ENCODE peak calls at places on chromosomes 4 and X, in eight cellular contexts. C, L, X, W, D, Y, J and N are unnamed samples.
A peak's percentile ranks its signal among the peaks of the same experiment; 100 is the strongest.

GRCh38 chr4:149293233-149293632 is 522.4 kb downstream of the IQCM start:
- DNase-seq in C (no peak), L (peak; percentile 27), X (no peak), W (no peak), D (no peak), Y (no peak), J (no peak), N (no peak)

GRCh38 chrX:124925681-124926080 is 394.0 kb upstream of the TEX13C start:
- DNase-seq in C (no peak), L (no peak), X (no peak), W (no peak), D (no peak), Y (no peak), J (no peak), N (no peak)

GRCh38 chrX:123422875-123423274 is 238.8 kb downstream of the GRIA3 start:
- DNase-seq in C (no peak), L (peak; percentile 32), X (peak; percentile 37), W (peak; percentile 63), D (peak; percentile 22), Y (no peak), J (peak; percentile 8), N (peak; percentile 13)

GRCh38 chrX:130110379-130111219 is at the start of gene ELF4:
- DNase-seq in C (peak; percentile 70), L (peak; percentile 50), X (no peak), W (peak; percentile 71), D (peak; percentile 68), Y (peak; percentile 66), J (no peak), N (peak; percentile 37)

GRCh38 chrX:108734426-108734825 is 1.9 kb downstream of the IRS4 start:
- DNase-seq in C (no peak), L (no peak), X (no peak), W (no peak), D (no peak), Y (no peak), J (no peak), N (no peak)

GRCh38 chr4:120843840-120844527 is 78.5 kb downstream of the PRDM5 start:
- DNase-seq in C (no peak), L (no peak), X (no peak), W (no peak), D (peak; percentile 50), Y (no peak), J (no peak), N (no peak)

GRCh38 chrX:110180176-110180927 is 137.5 kb downstream of the AMMECR1 start:
- DNase-seq in C (no peak), L (peak; percentile 89), X (peak; percentile 62), W (no peak), D (no peak), Y (no peak), J (no peak), N (peak; percentile 84)

GRCh38 chrX:21438792-21439191 is 64.6 kb downstream of the CNKSR2 start:
- DNase-seq in C (no peak), L (no peak), X (no peak), W (no peak), D (no peak), Y (no peak), J (no peak), N (no peak)

GRCh38 chr4:1300466-1301455 is 11.1 kb downstream of the MAEA start:
- DNase-seq in C (peak; percentile 79), L (peak; percentile 61), X (peak; percentile 54), W (no peak), D (peak; percentile 81), Y (peak; percentile 53), J (no peak), N (peak; percentile 76)

GRCh38 chr4:138555584-138555983 is 313.4 kb upstream of the SLC7A11 start:
- DNase-seq in C (no peak), L (no peak), X (no peak), W (no peak), D (peak; percentile 85), Y (no peak), J (no peak), N (no peak)

GRCh38 chrX:102185967-102186720 is 29.0 kb upstream of the TCP11X1 start:
- DNase-seq in C (no peak), L (no peak), X (no peak), W (no peak), D (no peak), Y (no peak), J (no peak), N (no peak)

GRCh38 chrX:151878574-151878973 is 34.1 kb upstream of the MAGEA4 start:
- DNase-seq in C (no peak), L (no peak), X (no peak), W (no peak), D (no peak), Y (no peak), J (no peak), N (no peak)

GRCh38 chrX:12239356-12240082 is 101.2 kb downstream of the FRMPD4 start:
- DNase-seq in C (no peak), L (no peak), X (no peak), W (no peak), D (no peak), Y (no peak), J (no peak), N (peak; percentile 6)

GRCh38 chr4:121208571-121208970 is 44.5 kb upstream of the TNIP3 start:
- DNase-seq in C (no peak), L (no peak), X (no peak), W (no peak), D (no peak), Y (no peak), J (no peak), N (no peak)

GRCh38 chr4:3073158-3074077 is 920 bp downstream of the HTT-AS start:
- DNase-seq in C (peak; percentile 74), L (no peak), X (no peak), W (peak; percentile 70), D (peak; percentile 88), Y (no peak), J (no peak), N (no peak)

DNA sequence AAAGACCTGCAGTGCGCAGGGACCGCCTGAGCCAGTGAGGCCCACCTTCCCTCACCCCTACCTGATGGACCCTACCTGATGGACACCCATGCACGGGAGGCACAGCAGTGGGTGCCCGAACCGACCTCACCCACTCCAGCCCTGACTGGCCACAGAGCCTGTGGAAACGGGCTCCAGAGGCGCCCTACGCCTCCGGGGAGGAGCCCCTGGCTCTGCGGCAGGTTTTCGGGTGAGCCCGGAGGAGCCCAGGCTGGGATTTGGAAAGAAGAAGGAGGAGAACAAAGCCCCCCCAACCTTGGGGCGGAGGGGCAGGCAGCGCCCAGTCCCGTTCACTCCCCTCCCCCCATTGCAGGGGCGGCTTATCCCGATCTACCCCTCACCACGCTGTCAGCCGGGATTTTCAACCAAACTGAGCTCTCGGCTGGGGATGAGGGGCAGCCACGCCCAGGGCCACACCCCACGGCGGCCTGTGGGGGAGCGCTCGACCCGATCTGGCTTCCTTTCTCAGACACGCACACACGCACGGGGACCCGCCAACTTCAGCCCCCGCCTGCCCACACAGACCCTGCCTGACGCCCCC is 675 bp downstream of the L1CAM start:
- DNase-seq in C (no peak), L (no peak), X (no peak), W (no peak), D (no peak), Y (no peak), J (no peak), N (no peak)
- H3K4me3 ChIP-seq in C (peak overlapping the region; percentile 27), L (no peak overlapping the region), X (peak overlapping the region; percentile 42), W (no peak overlapping the region), D (peak overlapping the region; percentile 29), Y (peak overlapping the region; percentile 15), J (peak overlapping the region; percentile 74), N (no peak overlapping the region)

GRCh38 chrX:111444881-111445280 is 32.9 kb upstream of the DCX start:
- DNase-seq in C (no peak), L (no peak), X (no peak), W (no peak), D (peak; percentile 1), Y (no peak), J (no peak), N (no peak)

GRCh38 chrX:111445485-111445884 is 33.5 kb upstream of the DCX start:
- DNase-seq in C (no peak), L (peak; percentile 34), X (peak; percentile 0), W (no peak), D (peak; percentile 56), Y (no peak), J (peak; percentile 20), N (peak; percentile 32)

GRCh38 chrX:111442791-111443190 is 30.8 kb upstream of the DCX start:
- DNase-seq in C (no peak), L (no peak), X (no peak), W (no peak), D (no peak), Y (no peak), J (no peak), N (no peak)

DNA sequence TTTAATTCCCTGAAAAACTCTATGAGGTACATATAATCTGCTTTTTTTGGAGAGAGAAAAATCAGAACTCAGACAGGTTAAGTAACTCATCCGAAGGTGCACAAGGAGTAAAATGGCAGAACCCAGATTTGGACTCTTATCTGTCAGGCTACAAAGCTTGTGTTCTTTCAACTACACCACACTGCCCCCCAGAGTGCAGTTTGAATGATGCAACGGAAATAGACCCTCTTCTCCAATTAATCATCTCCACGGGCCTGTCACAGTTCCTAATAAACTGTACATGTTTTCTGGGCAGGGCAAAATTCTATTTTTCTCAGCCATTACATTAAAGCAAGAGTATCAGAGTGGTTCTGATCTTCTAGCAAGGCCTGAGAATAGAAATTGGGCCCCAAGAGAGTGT is 35.3 kb upstream of the DCX start:
- DNase-seq in C (no peak), L (peak; percentile 5), X (no peak), W (no peak), D (peak; percentile 56), Y (no peak), J (no peak), N (no peak)
- TF ChIP-seq CTCF in C (no peak), L (no peak), X (no peak), W (no peak), D (peak; percentile 55), Y (no peak), J (peak; percentile 59), N (peak; percentile 4)

GRCh38 chr4:41360911-41361830 is 104.4 kb downstream of the UCHL1 start:
- DNase-seq in C (peak; percentile 77), L (peak; percentile 36), X (peak; percentile 28), W (peak; percentile 80), D (peak; percentile 53), Y (peak; percentile 44), J (no peak), N (no peak)

GRCh38 chr4:41364871-41365270 is 108.1 kb downstream of the UCHL1 start:
- DNase-seq in C (no peak), L (no peak), X (no peak), W (no peak), D (no peak), Y (no peak), J (no peak), N (no peak)

GRCh38 chr4:41361831-41362646 is 105.3 kb downstream of the UCHL1 start:
- DNase-seq in C (no peak), L (no peak), X (no peak), W (no peak), D (peak; percentile 12), Y (no peak), J (no peak), N (no peak)

GRCh38 chr4:41363384-41363981 is 106.8 kb downstream of the UCHL1 start:
- DNase-seq in C (no peak), L (peak; percentile 80), X (peak; percentile 33), W (peak; percentile 75), D (no peak), Y (no peak), J (no peak), N (no peak)

GRCh38 chr4:41362647-41363383 is 106.1 kb downstream of the UCHL1 start:
- DNase-seq in C (no peak), L (peak; percentile 41), X (no peak), W (no peak), D (no peak), Y (no peak), J (no peak), N (no peak)
- H3K4me3 ChIP-seq in C (no peak overlapping the region), L (no peak overlapping the region), X (peak overlapping the region; percentile 24), W (peak overlapping the region; percentile 90), D (no peak overlapping the region), Y (no peak overlapping the region), J (no peak overlapping the region), N (no peak overlapping the region)

GRCh38 chr4:147822128-147822527 is 90.2 kb downstream of the ARHGAP10 start:
- DNase-seq in C (peak; percentile 94), L (peak; percentile 72), X (peak; percentile 86), W (peak; percentile 89), D (no peak), Y (peak; percentile 95), J (no peak), N (peak; percentile 79)
- TF ChIP-seq CTCF in C (no peak), L (no peak), X (no peak), W (no peak), D (no peak), Y (no peak), J (no peak), N (no peak)